ENCODE peak calls at places on chromosomes 1 and 21, in four cellular contexts. One of them, this sample, is unnamed.

GRCh38 chr1:172588296-172589291 is 55.6 kb downstream of the SUCO start:
- DNase-seq in fibroblast of lung: peak; percentile 95
- DNase-seq in skeletal muscle cell: peak; percentile 71
- DNase-seq in neural progenitor cell: no peak
- DNase-seq in this sample: no peak

GRCh38 chr1:23614128-23614660 is 54.9 kb upstream of the ID3 start:
- DNase-seq in fibroblast of lung: no peak
- DNase-seq in skeletal muscle cell: no peak
- DNase-seq in neural progenitor cell: no peak
- DNase-seq in this sample: no peak

GRCh38 chr1:182003953-182004586 is 57.4 kb downstream of the ZNF648 start:
- DNase-seq in fibroblast of lung: no peak
- DNase-seq in skeletal muscle cell: no peak
- DNase-seq in neural progenitor cell: no peak
- DNase-seq in this sample: peak; percentile 24

GRCh38 chr1:9626201-9626608 is 25.3 kb upstream of the PIK3CD start:
- DNase-seq in fibroblast of lung: no peak
- DNase-seq in skeletal muscle cell: no peak
- DNase-seq in neural progenitor cell: no peak
- DNase-seq in this sample: no peak

GRCh38 chr1:116290085-116290670 is 82.9 kb upstream of the ATP1A1 start:
- DNase-seq in fibroblast of lung: no peak
- DNase-seq in skeletal muscle cell: no peak
- DNase-seq in neural progenitor cell: no peak
- DNase-seq in this sample: no peak

GRCh38 chr1:71231751-71232150 is 150.9 kb upstream of the ZRANB2 start:
- DNase-seq in fibroblast of lung: peak; percentile 1
- DNase-seq in skeletal muscle cell: no peak
- DNase-seq in neural progenitor cell: no peak
- DNase-seq in this sample: no peak

GRCh38 chr1:20486457-20487235 is 636 bp upstream of the CAMK2N1 start:
- DNase-seq in fibroblast of lung: peak; percentile 68
- DNase-seq in skeletal muscle cell: no peak
- DNase-seq in neural progenitor cell: peak; percentile 94
- DNase-seq in this sample: peak; percentile 92

GRCh38 chr21:38847556-38847955 is 41.8 kb downstream of the ETS2 start:
- DNase-seq in fibroblast of lung: peak; percentile 69
- DNase-seq in skeletal muscle cell: no peak
- DNase-seq in neural progenitor cell: no peak
- DNase-seq in this sample: no peak

GRCh38 chr1:64082459-64082858 is 121.0 kb upstream of the UBE2U start:
- DNase-seq in fibroblast of lung: peak; percentile 68
- DNase-seq in skeletal muscle cell: peak; percentile 65
- DNase-seq in neural progenitor cell: no peak
- DNase-seq in this sample: no peak

GRCh38 chr1:116252785-116253184 is 120.3 kb upstream of the ATP1A1 start:
- DNase-seq in fibroblast of lung: no peak
- DNase-seq in skeletal muscle cell: no peak
- DNase-seq in neural progenitor cell: no peak
- DNase-seq in this sample: no peak

GRCh38 chr1:154318386-154318785 is 2.5 kb upstream of the AQP10 start:
- DNase-seq in fibroblast of lung: no peak
- DNase-seq in skeletal muscle cell: no peak
- DNase-seq in neural progenitor cell: no peak
- DNase-seq in this sample: no peak

GRCh38 chr1:224213438-224214119 is 30.5 kb downstream of the DEGS1 start:
- DNase-seq in fibroblast of lung: no peak
- DNase-seq in skeletal muscle cell: no peak
- DNase-seq in neural progenitor cell: peak; percentile 22
- DNase-seq in this sample: no peak

GRCh38 chr1:108051625-108052382 is 86.8 kb upstream of the VAV3 start:
- DNase-seq in fibroblast of lung: no peak
- DNase-seq in skeletal muscle cell: no peak
- DNase-seq in neural progenitor cell: peak; percentile 55
- DNase-seq in this sample: no peak

GRCh38 chr1:2402420-2402819 is 9.9 kb downstream of the PEX10 start:
- DNase-seq in fibroblast of lung: no peak
- DNase-seq in skeletal muscle cell: no peak
- DNase-seq in neural progenitor cell: no peak
- DNase-seq in this sample: no peak

GRCh38 chr1:29033829-29034466 is 89.8 kb downstream of the TMEM200B start:
- DNase-seq in fibroblast of lung: peak; percentile 30
- DNase-seq in skeletal muscle cell: no peak
- DNase-seq in neural progenitor cell: peak; percentile 27
- DNase-seq in this sample: no peak

GRCh38 chr1:41920658-41921057 is 1.9 kb upstream of the HIVEP3 start:
- DNase-seq in fibroblast of lung: peak; percentile 83
- DNase-seq in skeletal muscle cell: no peak
- DNase-seq in neural progenitor cell: no peak
- DNase-seq in this sample: no peak

GRCh38 chr1:56803561-56804156 is 15.5 kb downstream of the FYB2 start:
- DNase-seq in fibroblast of lung: no peak
- DNase-seq in skeletal muscle cell: no peak
- DNase-seq in neural progenitor cell: peak; percentile 78
- DNase-seq in this sample: no peak

GRCh38 chr1:230744382-230744781 is 2.8 kb upstream of the CAPN9 start:
- DNase-seq in fibroblast of lung: peak; percentile 80
- DNase-seq in skeletal muscle cell: no peak
- DNase-seq in neural progenitor cell: no peak
- DNase-seq in this sample: no peak

GRCh38 chr1:40377512-40377911 is 4.0 kb downstream of the SMAP2 start:
- DNase-seq in fibroblast of lung: no peak
- DNase-seq in skeletal muscle cell: no peak
- DNase-seq in neural progenitor cell: no peak
- DNase-seq in this sample: no peak

GRCh38 chr1:74767490-74767889 is 34.5 kb downstream of the TYW3 start:
- DNase-seq in fibroblast of lung: no peak
- DNase-seq in skeletal muscle cell: no peak
- DNase-seq in neural progenitor cell: peak; percentile 40
- DNase-seq in this sample: no peak

GRCh38 chr1:226813671-226814591 is 56.5 kb upstream of the PSEN2 start:
- DNase-seq in fibroblast of lung: no peak
- DNase-seq in skeletal muscle cell: no peak
- DNase-seq in neural progenitor cell: no peak
- DNase-seq in this sample: no peak

GRCh38 chr1:161733526-161733925 is 12.2 kb downstream of the FCRLB start:
- DNase-seq in fibroblast of lung: peak; percentile 89
- DNase-seq in skeletal muscle cell: peak; percentile 89
- DNase-seq in neural progenitor cell: no peak
- DNase-seq in this sample: no peak

GRCh38 chr1:170568197-170568596 is 36.2 kb downstream of the GORAB start:
- DNase-seq in fibroblast of lung: no peak
- DNase-seq in skeletal muscle cell: no peak
- DNase-seq in neural progenitor cell: no peak
- DNase-seq in this sample: no peak

GRCh38 chr1:85445906-85446305 is 19.1 kb downstream of the DDAH1 start:
- DNase-seq in fibroblast of lung: peak; percentile 37
- DNase-seq in skeletal muscle cell: peak; percentile 60
- DNase-seq in neural progenitor cell: no peak
- DNase-seq in this sample: no peak

GRCh38 chr1:213325482-213325881 is 274.4 kb downstream of the RPS6KC1 start:
- DNase-seq in fibroblast of lung: no peak
- DNase-seq in skeletal muscle cell: no peak
- DNase-seq in neural progenitor cell: no peak
- DNase-seq in this sample: no peak

GRCh38 chr1:92989936-92990582 is 28.8 kb upstream of the DIPK1A start:
- DNase-seq in fibroblast of lung: peak; percentile 33
- DNase-seq in skeletal muscle cell: no peak
- DNase-seq in neural progenitor cell: no peak
- DNase-seq in this sample: no peak

GRCh38 chr1:159647616-159648015 is 60.0 kb downstream of the APCS start:
- DNase-seq in fibroblast of lung: no peak
- DNase-seq in skeletal muscle cell: no peak
- DNase-seq in neural progenitor cell: no peak
- DNase-seq in this sample: no peak

GRCh38 chr1:218383681-218384080 is 38.5 kb downstream of the TGFB2 start:
- DNase-seq in fibroblast of lung: no peak
- DNase-seq in skeletal muscle cell: no peak
- DNase-seq in neural progenitor cell: no peak
- DNase-seq in this sample: no peak

GRCh38 chr1:206896261-206896660 is 982 bp upstream of the IL24 start:
- DNase-seq in fibroblast of lung: no peak
- DNase-seq in skeletal muscle cell: no peak
- DNase-seq in neural progenitor cell: no peak
- DNase-seq in this sample: no peak

GRCh38 chr1:25573591-25573930 is 30.2 kb downstream of the LDLRAP1 start:
- DNase-seq in fibroblast of lung: no peak
- DNase-seq in skeletal muscle cell: no peak
- DNase-seq in neural progenitor cell: no peak
- DNase-seq in this sample: peak; percentile 65

GRCh38 chr1:168674252-168674651 is 54.8 kb downstream of the DPT start:
- DNase-seq in fibroblast of lung: no peak
- DNase-seq in skeletal muscle cell: no peak
- DNase-seq in neural progenitor cell: no peak
- DNase-seq in this sample: no peak

GRCh38 chr1:100585774-100586173 is 47.8 kb downstream of the GPR88 start:
- DNase-seq in fibroblast of lung: peak; percentile 91
- DNase-seq in skeletal muscle cell: no peak
- DNase-seq in neural progenitor cell: no peak
- DNase-seq in this sample: no peak

GRCh38 chr21:44815852-44816628 is 1.8 kb downstream of the SUMO3 start:
- DNase-seq in fibroblast of lung: no peak
- DNase-seq in skeletal muscle cell: no peak
- DNase-seq in neural progenitor cell: no peak
- DNase-seq in this sample: no peak
- H3K4me3 ChIP-seq in fibroblast of lung: no peak overlapping the region
- H3K4me3 ChIP-seq in skeletal muscle cell: no peak overlapping the region
- H3K4me3 ChIP-seq in neural progenitor cell: no peak overlapping the region
- H3K4me3 ChIP-seq in this sample: no peak overlapping the region

GRCh38 chr1:35507947-35508346 is 49.3 kb downstream of the KIAA0319L start:
- DNase-seq in fibroblast of lung: no peak
- DNase-seq in skeletal muscle cell: no peak
- DNase-seq in neural progenitor cell: no peak
- DNase-seq in this sample: no peak
- H3K4me3 ChIP-seq in fibroblast of lung: no peak overlapping the region
- H3K4me3 ChIP-seq in skeletal muscle cell: no peak overlapping the region
- H3K4me3 ChIP-seq in neural progenitor cell: no peak overlapping the region
- H3K4me3 ChIP-seq in this sample: no peak overlapping the region

DNA sequence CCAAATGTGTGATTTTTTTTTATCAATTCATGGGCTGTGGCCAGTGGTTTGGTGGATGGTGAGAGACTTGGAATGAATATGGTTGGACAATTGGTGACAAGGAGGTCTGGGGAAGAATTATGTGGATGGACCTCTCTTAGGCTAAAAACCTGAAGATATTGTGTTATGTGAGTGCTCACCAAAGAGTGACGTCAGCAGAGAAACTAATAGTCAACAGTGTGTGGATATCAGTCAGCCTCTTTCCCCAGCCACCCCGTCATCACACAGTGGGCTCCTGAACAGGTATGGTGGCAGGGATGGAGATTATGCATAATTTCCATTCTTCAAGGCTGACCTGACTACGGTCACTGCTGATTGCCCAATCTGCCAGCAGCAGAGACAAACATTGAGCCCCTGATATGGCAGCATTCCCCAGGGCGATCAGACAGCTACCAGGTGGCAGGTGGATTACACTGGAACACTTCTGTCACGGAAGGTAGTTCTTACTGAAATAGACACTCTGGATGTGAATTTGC is 9.2 kb upstream of the OR2G2 start:
- DNase-seq in fibroblast of lung: no peak
- DNase-seq in skeletal muscle cell: no peak
- DNase-seq in neural progenitor cell: no peak
- DNase-seq in this sample: no peak
- H3K4me3 ChIP-seq in fibroblast of lung: no peak overlapping the region
- H3K4me3 ChIP-seq in skeletal muscle cell: no peak overlapping the region
- H3K4me3 ChIP-seq in neural progenitor cell: no peak overlapping the region
- H3K4me3 ChIP-seq in this sample: no peak overlapping the region

GRCh38 chr21:37563641-37564340 is 197.2 kb downstream of the DYRK1A start:
- DNase-seq in fibroblast of lung: peak; percentile 93
- DNase-seq in skeletal muscle cell: peak; percentile 83
- DNase-seq in neural progenitor cell: peak; percentile 44
- DNase-seq in this sample: peak; percentile 91
- H3K4me3 ChIP-seq in fibroblast of lung: peak overlapping the region; percentile 61
- H3K4me3 ChIP-seq in skeletal muscle cell: peak overlapping the region; percentile 69
- H3K4me3 ChIP-seq in neural progenitor cell: no peak overlapping the region
- H3K4me3 ChIP-seq in this sample: peak overlapping the region; percentile 56